ENCODE peak calls at places on chromosomes 16 and 17, in four cellular contexts. T is endothelial cell of umbilical vein, G is testis, L is gastrocnemius medialis. I is an unnamed sample.

GRCh38 chr17:2949469-2950044 is 113.8 kb downstream of the OR1D5 start:
- DNase-seq in G (no peak), L (no peak), T (no peak), I (no peak)

GRCh38 chr16:52558448-52558847 is 11.5 kb upstream of the TOX3 start:
- DNase-seq in T (no peak), G (no peak), L (no peak), I (no peak)

GRCh38 chr17:70144260-70144846 is 25.0 kb upstream of the KCNJ2 start:
- DNase-seq in T (peak), L (no peak), G (peak), I (no peak)

GRCh38 chr17:28950752-28951427 is 428 bp downstream of the PHF12 start:
- DNase-seq in T (no peak), G (no peak), L (no peak), I (no peak)

GRCh38 chr16:12480916-12481315 is 322.8 kb downstream of the CPPED1 start:
- DNase-seq in T (no peak), L (no peak), G (no peak), I (no peak)

GRCh38 chr16:72025404-72026114 is 17.0 kb downstream of the DHODH start:
- DNase-seq in L (no peak), T (no peak), G (no peak), I (peak)

GRCh38 chr17:81534157-81535006 is 6.2 kb downstream of the FSCN2 start:
- DNase-seq in G (no peak), T (no peak), L (no peak), I (no peak)

GRCh38 chr17:78294776-78295175 is 63.3 kb downstream of the TMEM235 start:
- DNase-seq in T (no peak), G (no peak), L (no peak), I (no peak)

GRCh38 chr16:24723663-24724062 is 5.8 kb upstream of the TNRC6A start:
- DNase-seq in L (no peak), T (no peak), G (no peak), I (no peak)

GRCh38 chr17:9905902-9906301 is 831 bp upstream of the RCVRN start:
- DNase-seq in G (peak), T (no peak), L (no peak), I (no peak)

GRCh38 chr17:42674755-42675347 is 1.9 kb downstream of the PLEKHH3 start:
- DNase-seq in G (no peak), L (no peak), T (no peak), I (no peak)

GRCh38 chr16:86462334-86463084 is 47.8 kb upstream of the FOXF1 start:
- DNase-seq in L (no peak), T (no peak), G (no peak), I (no peak)

GRCh38 chr17:57009737-57010445 is 32.0 kb downstream of the SCPEP1 start:
- DNase-seq in T (peak), L (peak), G (peak), I (no peak)

GRCh38 chr17:81428121-81428515 is 32.9 kb downstream of the BAHCC1 start:
- DNase-seq in L (no peak), G (no peak), T (no peak), I (no peak)

GRCh38 chr16:58236231-58236690 is 38.4 kb upstream of the CSNK2A2 start:
- DNase-seq in G (peak), L (peak), T (peak), I (peak)

GRCh38 chr17:73064084-73064938 is 28.2 kb downstream of the SLC39A11 start:
- DNase-seq in T (no peak), L (no peak), G (no peak), I (no peak)

GRCh38 chr17:68399638-68400403 is 57.5 kb downstream of the WIPI1 start:
- DNase-seq in G (no peak), T (peak), L (no peak), I (no peak)

GRCh38 chr16:23055481-23055880 is 93.8 kb downstream of the USP31 start:
- DNase-seq in L (no peak), T (no peak), G (no peak), I (no peak)

GRCh38 chr17:19388791-19389190 is 1.8 kb upstream of the MFAP4 start:
- DNase-seq in G (peak), L (no peak), T (no peak), I (peak)

GRCh38 chr16:67128417-67128816 is 18.7 kb downstream of the PHAF1 start:
- DNase-seq in T (no peak), L (no peak), G (no peak), I (no peak)

GRCh38 chr16:58116046-58116445 is 13.1 kb downstream of the CFAP20 start:
- DNase-seq in G (no peak), L (no peak), T (no peak), I (no peak)

GRCh38 chr16:58196898-58197313 is 1.0 kb downstream of the CSNK2A2 start:
- DNase-seq in T (peak), G (no peak), L (no peak), I (no peak)

DNA sequence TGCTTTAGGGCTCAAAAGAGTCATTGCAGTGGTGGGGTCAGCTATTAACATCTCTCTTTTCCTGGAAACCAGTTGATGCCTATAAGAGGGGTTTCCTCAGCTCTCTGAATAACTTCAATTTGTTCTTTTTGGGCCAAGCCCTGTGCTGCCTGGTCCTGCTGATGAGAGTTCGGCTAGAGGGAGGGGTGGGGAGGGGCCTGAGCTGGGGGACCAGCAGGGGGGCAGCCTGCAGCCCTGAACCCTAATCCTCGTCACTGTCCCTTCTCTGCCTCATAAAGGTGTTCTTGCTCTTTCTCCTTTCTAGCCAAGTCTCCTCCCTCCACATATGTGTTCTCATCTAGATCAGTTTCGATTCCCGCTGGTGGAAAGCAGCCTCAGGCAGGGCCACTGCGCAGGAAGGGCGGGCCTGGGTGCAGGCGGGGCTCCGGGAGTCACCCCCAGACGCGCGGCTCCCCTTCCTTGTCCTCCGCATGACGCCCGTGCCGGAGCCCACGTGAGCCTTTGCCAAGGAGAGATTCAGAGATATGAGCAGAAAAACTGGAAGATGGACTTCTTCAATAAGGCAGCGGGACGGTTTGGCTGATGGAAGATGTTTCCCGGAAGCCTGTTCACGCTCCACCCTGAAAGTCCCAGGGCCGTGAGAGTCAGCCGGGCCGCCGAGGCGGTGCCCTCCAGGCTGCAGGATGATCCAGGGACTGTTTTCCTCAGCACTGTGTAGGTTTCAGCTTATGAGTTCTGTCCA is 15.0 kb upstream of the RHOT1 start:
- DNase-seq in L (peak), T (peak), G (peak), I (peak)
- TF ChIP-seq POLR2A in L (no peak), T (peak), G (no peak), I (peak)

GRCh38 chr17:7982666-7983065 is 19.7 kb upstream of the GUCY2D start:
- DNase-seq in G (no peak), L (no peak), T (peak), I (peak)
- TF ChIP-seq CTCF in G (no peak), L (no peak), T (peak), I (no peak)

DNA sequence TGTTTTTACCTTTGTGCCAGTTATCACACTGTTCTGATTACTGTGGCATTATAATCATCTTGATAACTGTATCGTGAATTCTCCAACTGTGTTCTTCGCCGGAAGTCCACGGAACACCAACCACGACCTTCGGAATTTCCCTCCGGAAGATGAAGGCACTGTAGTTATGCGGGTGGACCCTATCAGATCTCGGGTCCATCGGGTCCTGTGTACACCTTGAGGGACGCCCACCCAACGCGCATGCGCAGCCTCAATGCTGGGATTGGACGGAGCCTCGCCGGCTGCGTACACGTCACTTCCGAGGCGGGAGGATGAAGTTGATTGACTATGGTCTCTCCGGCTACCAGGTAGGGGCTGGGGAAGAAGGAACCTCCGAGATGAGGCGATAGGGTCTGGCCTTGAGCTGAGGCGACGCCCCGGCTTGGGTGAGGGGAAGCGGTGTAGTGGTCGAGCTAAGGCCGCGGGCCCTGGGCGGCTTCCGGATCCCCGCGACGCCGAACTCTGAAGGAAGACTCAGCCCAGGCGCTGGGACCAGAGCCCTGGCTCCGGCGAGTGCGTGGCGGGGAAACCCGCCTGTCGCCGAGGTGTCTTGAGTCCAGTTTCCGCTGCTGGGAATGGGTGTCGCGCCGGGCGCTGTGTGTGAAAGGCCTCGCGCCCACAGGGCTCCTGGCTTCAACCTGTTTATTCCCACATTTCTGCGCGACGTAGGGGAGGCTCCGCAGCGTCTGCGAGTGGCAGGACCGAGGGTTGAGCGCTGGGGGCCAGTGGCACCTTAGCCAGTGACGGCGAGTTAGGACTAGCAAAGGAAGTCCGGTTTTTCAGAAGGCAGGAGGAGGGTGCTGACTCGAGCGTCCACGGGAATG is at the start of gene DHRS7B:
- DNase-seq in L (peak), T (peak), G (peak), I (peak)
- H3K27ac ChIP-seq in L (peak), T (peak), G (peak), I (peak)

GRCh38 chr17:7352559-7352889 is 562 bp downstream of the KCTD11 start:
- DNase-seq in G (no peak), T (no peak), L (no peak), I (no peak)

GRCh38 chr17:7352910-7353635 is 1.1 kb downstream of the KCTD11 start:
- DNase-seq in G (no peak), T (no peak), L (no peak), I (no peak)

GRCh38 chr17:7354262-7354781 is 634 bp upstream of the TMEM95 start:
- DNase-seq in L (no peak), G (peak), T (no peak), I (no peak)

GRCh38 chr17:7355053-7355452 is at the start of gene TMEM95:
- DNase-seq in T (no peak), L (no peak), G (peak), I (no peak)

GRCh38 chr17:7351665-7352558 is at the start of gene KCTD11:
- DNase-seq in G (peak), L (peak), T (peak), I (peak)
- TF ChIP-seq POLR2A in G (no peak), L (peak), T (peak), I (peak)

DNA sequence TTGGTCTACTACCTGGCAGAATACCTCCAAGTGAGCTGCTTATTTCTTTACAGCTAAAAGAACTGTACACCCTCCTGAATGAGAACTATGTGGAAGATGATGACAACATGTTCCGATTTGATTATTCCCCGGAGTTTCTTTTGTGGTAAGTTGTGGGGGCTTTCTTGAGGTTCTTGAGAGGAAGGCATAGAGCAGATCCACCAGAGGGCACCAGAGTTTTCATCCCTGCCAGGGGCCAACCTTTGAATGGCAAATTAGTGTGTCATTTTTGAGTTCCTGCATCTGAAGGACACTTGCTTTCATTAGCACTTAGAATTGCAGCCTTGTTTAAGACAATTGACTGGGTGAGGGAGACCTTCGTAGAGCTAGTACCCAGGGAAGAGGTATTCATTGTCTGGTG is 35.0 kb downstream of the NMT1 start:
- DNase-seq in G (no peak), T (peak), L (no peak), I (no peak)
- TF ChIP-seq CTCF in G (peak), T (peak), L (peak), I (peak)

GRCh38 chr16:4882261-4882632 is 35.0 kb downstream of the UBN1 start:
- DNase-seq in G (no peak), L (no peak), T (peak), I (no peak)
- H3K27ac ChIP-seq in G (no peak), L (peak), T (no peak), I (no peak)

DNA sequence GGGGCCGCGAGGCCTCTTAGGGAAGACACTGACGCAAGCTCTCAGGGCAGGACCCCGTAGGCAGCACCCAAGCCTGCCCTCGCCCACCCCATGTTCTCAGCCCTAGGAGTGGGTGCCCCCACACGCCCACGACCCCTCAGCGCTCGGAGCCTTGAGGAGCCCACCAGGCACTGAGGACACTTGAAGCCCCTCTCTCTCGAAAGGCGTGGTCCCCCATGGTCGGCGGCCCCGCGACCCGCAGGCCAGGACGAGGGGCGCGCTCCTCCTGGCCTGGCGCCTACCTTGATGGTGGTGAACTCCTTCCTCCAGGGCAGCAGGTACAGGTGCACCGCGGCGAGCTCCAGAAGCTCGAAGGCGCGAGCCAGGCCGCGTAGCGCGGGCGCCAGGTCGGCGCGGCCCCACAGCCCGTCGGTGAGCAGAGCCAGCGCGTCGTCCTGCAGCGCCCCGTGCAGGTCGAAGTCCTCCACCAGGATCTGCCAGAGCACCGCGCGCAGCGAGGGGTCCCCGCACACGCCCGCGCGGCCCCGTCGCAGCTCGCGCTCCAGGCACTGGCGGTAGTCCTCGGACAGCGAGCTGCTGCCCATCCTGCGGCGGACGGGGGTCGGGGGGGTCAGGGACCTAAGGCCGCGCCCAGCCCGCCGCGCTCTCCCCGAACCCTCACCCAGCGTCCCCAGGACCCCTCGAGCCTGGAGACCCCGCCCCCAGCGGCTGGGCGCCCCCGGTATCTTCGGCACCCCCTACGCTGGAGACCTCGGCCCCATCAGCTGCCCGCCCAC is 668 bp downstream of the SPATA2L start:
- DNase-seq in G (peak), T (peak), L (no peak), I (peak)
- TF ChIP-seq POLR2A in G (no peak), T (no peak), L (no peak), I (no peak)

GRCh38 chr16:515963-516226 is 11.6 kb upstream of the CAPN15 start:
- DNase-seq in T (no peak), G (no peak), L (no peak), I (no peak)
- TF ChIP-seq CTCF in T (no peak), G (no peak), L (no peak), I (no peak)

GRCh38 chr17:7836596-7837374 is 2.8 kb downstream of the KDM6B start:
- DNase-seq in L (peak), T (peak), G (peak), I (peak)

GRCh38 chr17:7837375-7838290 is 3.6 kb downstream of the KDM6B start:
- DNase-seq in L (no peak), G (no peak), T (no peak), I (no peak)

GRCh38 chr17:7834554-7834890 is 505 bp downstream of the KDM6B start:
- DNase-seq in G (peak), L (peak), T (no peak), I (peak)

GRCh38 chr17:7834891-7835817 is 1.1 kb downstream of the KDM6B start:
- DNase-seq in L (peak), T (peak), G (peak), I (peak)

GRCh38 chr17:7835818-7836595 is 2.0 kb downstream of the KDM6B start:
- DNase-seq in T (peak), G (no peak), L (no peak), I (peak)
- H3K27ac ChIP-seq in T (peak), G (peak), L (peak), I (peak)

GRCh38 chr17:63699638-63700527 is at the start of gene LIMD2:
- DNase-seq in T (peak), G (peak), L (no peak), I (peak)
- TF ChIP-seq POLR2A in T (peak), G (no peak), L (no peak), I (no peak)

I was measured in right lobe of liver.